ENCODE peak calls at places on chromosomes 1 and 21, in four cellular contexts. A is OCI-LY7, J is lower lobe of right lung, Q is neural crest cell. S is an unnamed sample.

GRCh38 chr1:174153085-174153824 is 6.1 kb upstream of the RABGAP1L start:
- DNase-seq in J (no peak), Q (no peak), A (peak), S (no peak)

GRCh38 chr21:14482165-14482564 is 64.0 kb downstream of the SAMSN1 start:
- DNase-seq in A (no peak), J (no peak), Q (no peak), S (no peak)

GRCh38 chr21:39115659-39116235 is 67.5 kb downstream of the PSMG1 start:
- DNase-seq in J (no peak), A (no peak), Q (no peak), S (no peak)

GRCh38 chr1:238951809-238952208 is 434.6 kb upstream of the CHRM3 start:
- DNase-seq in J (no peak), A (no peak), Q (peak), S (peak)

GRCh38 chr1:169046671-169047070 is 59.8 kb upstream of the ATP1B1 start:
- DNase-seq in Q (no peak), J (no peak), A (no peak), S (no peak)

GRCh38 chr1:46223472-46223943 is 20.4 kb downstream of the LURAP1 start:
- DNase-seq in J (peak), Q (peak), A (peak), S (peak)

GRCh38 chr1:42214447-42214871 is 49.9 kb upstream of the GUCA2A start:
- DNase-seq in Q (no peak), J (no peak), A (no peak), S (peak)

GRCh38 chr1:88867743-88868521 is 23.4 kb downstream of the GTF2B start:
- DNase-seq in J (no peak), A (no peak), Q (no peak), S (peak)

GRCh38 chr1:102799496-102799895 is 308.8 kb downstream of the COL11A1 start:
- DNase-seq in A (no peak), Q (no peak), J (no peak), S (no peak)

GRCh38 chr1:109904105-109904817 is 6.4 kb upstream of the CSF1 start:
- DNase-seq in J (no peak), Q (no peak), A (no peak), S (no peak)

GRCh38 chr1:235867903-235868469 is 1.3 kb upstream of the LYST start:
- DNase-seq in J (no peak), Q (no peak), A (peak), S (no peak)

GRCh38 chr1:238892612-238893011 is 493.8 kb upstream of the CHRM3 start:
- DNase-seq in J (no peak), Q (no peak), A (no peak), S (no peak)

GRCh38 chr1:205775717-205776056 is 405 bp upstream of the RAB29 start:
- DNase-seq in A (no peak), Q (no peak), J (no peak), S (peak)

GRCh38 chr1:23103001-23103879 is 65.4 kb downstream of the LUZP1 start:
- DNase-seq in Q (no peak), A (peak), J (no peak), S (peak)

GRCh38 chr1:195831789-195832188 is 776.5 kb downstream of the KCNT2 start:
- DNase-seq in Q (no peak), A (no peak), J (no peak), S (no peak)

GRCh38 chr1:19582318-19582717 is 61.8 kb upstream of the NBL1 start:
- DNase-seq in Q (peak), J (peak), A (peak), S (no peak)

GRCh38 chr1:27430903-27431653 is 38.7 kb downstream of the GPR3 start:
- DNase-seq in Q (no peak), J (no peak), A (peak), S (peak)

GRCh38 chr1:21077085-21077484 is 99.6 kb downstream of the EIF4G3 start:
- DNase-seq in A (no peak), J (no peak), Q (no peak), S (peak)

GRCh38 chr1:157161901-157162300 is 23.7 kb upstream of the ETV3 start:
- DNase-seq in J (no peak), A (no peak), Q (no peak), S (no peak)

GRCh38 chr1:116167625-116168276 is 56.6 kb downstream of the MAB21L3 start:
- DNase-seq in A (no peak), J (no peak), Q (no peak), S (no peak)

GRCh38 chr1:246923482-246923881 is 8.3 kb downstream of the AHCTF1 start:
- DNase-seq in J (no peak), Q (no peak), A (no peak), S (no peak)

GRCh38 chr1:35947547-35947946 is 16.6 kb downstream of the AGO3 start:
- DNase-seq in A (no peak), J (no peak), Q (no peak), S (no peak)

GRCh38 chr1:172951728-172952365 is 98.9 kb downstream of the TNFSF18 start:
- DNase-seq in Q (no peak), A (no peak), J (no peak), S (peak)

GRCh38 chr1:192797845-192798244 is 11.0 kb upstream of the RGS2 start:
- DNase-seq in A (no peak), J (no peak), Q (no peak), S (no peak)

GRCh38 chr1:53919675-53920066 is 25.7 kb downstream of the DIO1 start:
- DNase-seq in Q (no peak), J (no peak), A (no peak), S (no peak)

GRCh38 chr21:42263591-42264131 is 44.7 kb downstream of the ABCG1 start:
- DNase-seq in Q (no peak), J (peak), A (no peak), S (peak)

GRCh38 chr1:47618830-47619229 is 181.0 kb downstream of the FOXD2 start:
- DNase-seq in A (no peak), J (no peak), Q (no peak), S (no peak)

GRCh38 chr21:15682977-15683376 is 46.8 kb upstream of the USP25 start:
- DNase-seq in J (no peak), A (no peak), Q (no peak), S (peak)

GRCh38 chr1:158494737-158495136 is 22.7 kb downstream of the OR10R2 start:
- DNase-seq in J (no peak), Q (no peak), A (no peak), S (no peak)

GRCh38 chr1:222754386-222755139 is 17.6 kb downstream of the FAM177B start:
- DNase-seq in J (peak), A (no peak), Q (no peak), S (peak)

GRCh38 chr1:47724427-47724999 is 272.7 kb downstream of the TRABD2B start:
- DNase-seq in A (no peak), J (no peak), Q (no peak), S (no peak)

GRCh38 chr1:162214202-162214601 is 144.7 kb downstream of the NOS1AP start:
- DNase-seq in A (no peak), J (no peak), Q (no peak), S (no peak)

GRCh38 chr1:208939545-208940085 is 643.9 kb upstream of the CAMK1G start:
- DNase-seq in A (no peak), Q (no peak), J (no peak), S (peak)

GRCh38 chr1:156419863-156420208 is 50.8 kb downstream of the RHBG start:
- DNase-seq in J (no peak), Q (peak), A (peak), S (no peak)

GRCh38 chr1:94068096-94068830 is 52.7 kb downstream of the ABCA4 start:
- DNase-seq in Q (no peak), A (no peak), J (no peak), S (no peak)

GRCh38 chr1:108200627-108201106 is 524 bp upstream of the SLC25A24 start:
- DNase-seq in A (peak), J (no peak), Q (no peak), S (peak)
- TF ChIP-seq CTCF in A (peak), J (no peak), Q (no peak), S (peak)

DNA sequence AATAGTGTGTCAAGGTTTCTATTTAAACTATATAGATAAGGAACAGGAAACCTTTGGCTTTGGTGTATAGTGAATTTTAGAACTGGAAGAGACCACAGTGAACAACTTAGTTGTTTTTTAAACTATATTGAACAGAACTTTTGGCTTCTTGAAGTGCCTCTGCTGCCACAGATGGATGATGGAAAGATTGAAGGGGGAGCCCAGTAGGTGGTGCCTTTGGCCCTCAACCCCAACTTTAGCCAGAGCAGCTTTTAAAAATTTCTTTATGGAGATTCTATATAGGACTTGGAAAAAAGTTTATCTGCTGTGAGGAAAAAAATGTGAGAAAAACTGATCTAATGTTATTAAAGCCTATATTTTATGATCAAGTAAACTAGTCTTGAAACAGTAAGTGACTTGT is 50.2 kb downstream of the SWT1 start:
- DNase-seq in A (no peak), J (no peak), Q (no peak), S (no peak)
- TF ChIP-seq CTCF in A (peak), J (no peak), Q (no peak), S (no peak)

GRCh38 chr1:58997637-58998036 is 213.8 kb upstream of the JUN start:
- DNase-seq in A (no peak), J (no peak), Q (no peak), S (peak)

GRCh38 chr1:58994664-58995063 is 210.8 kb upstream of the JUN start:
- DNase-seq in Q (no peak), J (no peak), A (no peak), S (peak)

GRCh38 chr1:58993403-58993802 is 209.6 kb upstream of the JUN start:
- DNase-seq in J (no peak), Q (no peak), A (no peak), S (no peak)

GRCh38 chr1:58997060-58997411 is 213.2 kb upstream of the JUN start:
- DNase-seq in Q (no peak), J (no peak), A (no peak), S (no peak)

DNA sequence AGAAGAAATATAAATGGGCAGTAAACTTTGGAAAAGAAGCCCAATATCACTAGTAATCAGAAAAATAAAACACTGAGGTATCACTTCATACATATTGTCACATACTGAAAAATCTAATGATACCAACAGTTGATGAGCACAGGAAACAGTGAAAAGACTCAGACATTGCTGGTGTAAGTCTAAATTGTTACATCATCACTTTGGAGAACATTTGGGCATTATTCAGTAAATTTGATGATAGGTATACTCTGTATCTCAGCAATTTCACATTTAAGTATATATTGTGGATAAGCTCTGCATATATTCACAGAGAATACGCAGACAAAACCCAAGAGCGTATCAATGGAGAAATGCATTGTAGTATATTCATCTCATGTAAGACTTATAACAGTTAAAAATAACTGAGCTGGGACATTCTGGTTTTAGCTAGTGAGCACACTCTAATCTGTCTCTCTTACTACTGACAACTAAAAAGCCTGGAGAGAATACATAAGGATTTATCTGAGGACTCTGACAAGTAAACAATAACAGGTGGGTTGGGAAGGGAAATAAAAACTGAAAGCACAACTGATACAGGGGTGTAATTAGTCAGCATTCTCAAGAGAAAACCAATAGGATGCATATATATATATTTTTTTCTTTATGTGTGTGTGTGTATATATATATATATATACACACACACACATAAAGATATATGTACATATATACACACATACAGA is 212.7 kb upstream of the JUN start:
- DNase-seq in A (no peak), Q (no peak), J (no peak), S (no peak)
- TF ChIP-seq CTCF in A (no peak), Q (no peak), J (no peak), S (no peak)

GRCh38 chr21:43697758-43698643 is 20.9 kb upstream of the PDXK start:
- DNase-seq in Q (no peak), A (no peak), J (peak), S (peak)

GRCh38 chr21:43703068-43703880 is 15.7 kb upstream of the PDXK start:
- DNase-seq in Q (peak), J (peak), A (no peak), S (peak)

GRCh38 chr21:43701936-43702784 is 16.8 kb upstream of the PDXK start:
- DNase-seq in Q (no peak), J (peak), A (no peak), S (no peak)

GRCh38 chr21:43699933-43700599 is 18.9 kb upstream of the PDXK start:
- DNase-seq in A (no peak), J (peak), Q (no peak), S (no peak)

GRCh38 chr21:43702785-43703067 is 16.2 kb upstream of the PDXK start:
- DNase-seq in Q (no peak), A (no peak), J (no peak), S (no peak)
- TF ChIP-seq CTCF in Q (no peak), A (no peak), J (no peak), S (no peak)

GRCh38 chr1:217717959-217718358 is 86.8 kb downstream of the SPATA17 start:
- DNase-seq in A (no peak), Q (no peak), J (no peak), S (no peak)

GRCh38 chr1:217721692-217722091 is 90.5 kb downstream of the SPATA17 start:
- DNase-seq in Q (no peak), J (no peak), A (no peak), S (no peak)

GRCh38 chr1:217713223-217713622 is 82.1 kb downstream of the SPATA17 start:
- DNase-seq in Q (no peak), A (no peak), J (no peak), S (no peak)

DNA sequence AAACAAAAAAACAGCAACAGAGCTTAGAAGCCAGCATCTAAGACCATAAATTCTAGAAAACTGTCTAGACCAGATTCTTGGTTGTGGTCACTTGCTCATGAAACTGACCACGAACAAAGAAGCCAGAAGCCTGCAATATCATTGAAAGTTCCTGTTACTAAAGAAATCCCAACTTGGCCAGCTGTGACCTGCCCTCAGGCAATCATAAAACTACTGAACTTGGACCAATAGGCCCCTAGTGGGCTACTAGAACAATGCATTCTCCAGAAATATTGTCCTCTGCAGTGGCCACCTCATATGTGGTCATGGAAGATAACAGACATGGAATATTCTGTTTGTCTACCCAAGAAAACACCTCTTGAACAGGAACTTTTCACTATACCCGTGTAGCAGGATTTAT is 87.7 kb downstream of the SPATA17 start:
- DNase-seq in J (no peak), A (no peak), Q (no peak), S (no peak)
- TF ChIP-seq CTCF in J (no peak), A (no peak), Q (peak), S (no peak)

GRCh38 chr1:5991784-5992033 is 516 bp downstream of the NPHP4 start:
- DNase-seq in J (peak), A (no peak), Q (peak), S (no peak)

GRCh38 chr1:5992814-5993552 is 758 bp upstream of the NPHP4 start:
- DNase-seq in A (peak), Q (no peak), J (peak), S (no peak)

GRCh38 chr1:5993553-5994510 is 1.6 kb upstream of the NPHP4 start:
- DNase-seq in J (peak), Q (no peak), A (peak), S (no peak)

GRCh38 chr1:5990913-5991783 is 1.1 kb downstream of the NPHP4 start:
- DNase-seq in Q (peak), J (peak), A (peak), S (peak)

GRCh38 chr1:5992034-5992813 is at the start of gene NPHP4:
- DNase-seq in Q (peak), A (peak), J (peak), S (peak)
- TF ChIP-seq CTCF in Q (no peak), A (peak), J (no peak), S (no peak)

GRCh38 chr1:203593723-203594122 is 32.9 kb upstream of the ATP2B4 start:
- DNase-seq in A (peak), J (no peak), Q (no peak), S (no peak)
- TF ChIP-seq CTCF in A (peak), J (peak), Q (no peak), S (peak)

GRCh38 chr1:55284856-55285255 is 69.7 kb upstream of the USP24 start:
- DNase-seq in A (peak), J (no peak), Q (no peak), S (peak)
- TF ChIP-seq CTCF in A (peak), J (peak), Q (peak), S (peak)